ENCODE peak calls at places on chromosomes 5 and 9, in six cellular contexts. Q is iPS-NIHi11; H is activated T-cell treated with anti-CD3 and anti-CD28 coated beads, Interleukin-2, amount 50 U/mL, for 72 hours; T is NAMALWA; A is iris pigment epithelial cell; J is kidney. M is an unnamed sample.

GRCh38 chr9:123360161-123361085 is 4.4 kb downstream of the CRB2 start:
- DNase-seq in Q (peak; percentile 99), H (peak; percentile 27), T (peak; percentile 77), A (no peak), J (no peak), M (peak; percentile 32)

GRCh38 chr5:69105996-69106906 is 12.4 kb downstream of the SLC30A5 start:
- DNase-seq in Q (no peak), H (no peak), T (peak; percentile 30), A (no peak), J (no peak), M (no peak)

GRCh38 chr9:87630266-87630665 is 95.7 kb upstream of the CTSL start:
- DNase-seq in Q (no peak), H (no peak), T (no peak), A (no peak), J (no peak), M (no peak)

GRCh38 chr5:59709833-59710232 is 183.7 kb downstream of the PDE4D start:
- DNase-seq in Q (peak; percentile 10), H (no peak), T (no peak), A (peak; percentile 95), J (no peak), M (no peak)

GRCh38 chr5:178435321-178436238 is 154.6 kb downstream of the COL23A1 start:
- DNase-seq in Q (no peak), H (no peak), T (no peak), A (no peak), J (no peak), M (no peak)

GRCh38 chr5:52007230-52007858 is 624.1 kb downstream of the ISL1 start:
- DNase-seq in Q (peak; percentile 60), H (no peak), T (peak; percentile 34), A (peak; percentile 39), J (no peak), M (peak; percentile 71)

GRCh38 chr9:133114451-133114885 is 6.6 kb downstream of the RALGDS start:
- DNase-seq in Q (no peak), H (no peak), T (peak; percentile 56), A (no peak), J (peak; percentile 74), M (peak; percentile 40)

GRCh38 chr5:137470921-137471220 is 28.3 kb downstream of the SPOCK1 start:
- DNase-seq in Q (no peak), H (no peak), T (no peak), A (no peak), J (no peak), M (no peak)

GRCh38 chr5:135222171-135222681 is 176.8 kb downstream of the MACROH2A1 start:
- DNase-seq in Q (no peak), H (no peak), T (no peak), A (no peak), J (peak; percentile 27), M (no peak)

GRCh38 chr9:121518634-121519033 is 19.0 kb upstream of the GGTA1 start:
- DNase-seq in Q (no peak), H (no peak), T (no peak), A (no peak), J (no peak), M (no peak)

M was measured in SK-MEL-5.